ENCODE peak calls at places on chromosomes 3 and 15, in nine cellular contexts. M is GM10248; N is neuronal stem cell; G is HEK293T; E is stimulated activated CD8-positive, alpha-beta memory T cell treated with anti-CD3 and anti-CD28 coated beads, Interleukin-12 subunit alpha, Interleukin-12 subunit beta, amount 100 ng/mL, for 4 hours; Q is T-cell; C is RWPE1; U is caudate nucleus; A is hepatic stellate cell. D is an unnamed sample.
A peak's percentile ranks its signal among the peaks of the same experiment; 100 is the strongest.

GRCh38 chr3:113890256-113890900 is 51.8 kb downstream of the GRAMD1C start:
- DNase-seq in M (no peak), N (no peak), G (peak; percentile 8), E (no peak), Q (no peak), C (no peak), U (no peak), A (no peak), D (no peak)

GRCh38 chr3:30914696-30915095 is 20.2 kb upstream of the GADL1 start:
- DNase-seq in M (no peak), N (no peak), G (no peak), E (no peak), Q (no peak), C (no peak), U (peak; percentile 69), A (peak; percentile 50), D (no peak)

GRCh38 chr15:68209735-68210408 is 4.7 kb upstream of the CALML4 start:
- DNase-seq in M (peak; percentile 68), N (no peak), G (no peak), E (peak; percentile 38), Q (no peak), C (no peak), U (no peak), A (no peak), D (no peak)

GRCh38 chr15:38750816-38751215 is 186.2 kb upstream of the RASGRP1 start:
- DNase-seq in M (no peak), N (no peak), G (no peak), E (no peak), Q (no peak), C (no peak), U (no peak), A (no peak), D (no peak)

GRCh38 chr3:56869157-56869889 is 67.6 kb upstream of the ARHGEF3 start:
- DNase-seq in M (no peak), N (no peak), G (no peak), E (no peak), Q (no peak), C (no peak), U (no peak), A (no peak), D (no peak)

GRCh38 chr15:59369597-59369996 is 3.1 kb downstream of the MYO1E start:
- DNase-seq in M (no peak), N (no peak), G (no peak), E (no peak), Q (no peak), C (peak; percentile 48), U (no peak), A (no peak), D (no peak)

GRCh38 chr15:74171965-74172541 is 1.5 kb upstream of the ISLR start:
- DNase-seq in M (no peak), N (no peak), G (no peak), E (no peak), Q (no peak), C (no peak), U (no peak), A (no peak), D (no peak)

GRCh38 chr3:176692172-176692923 is 504.9 kb downstream of the TBL1XR1 start:
- DNase-seq in M (no peak), N (no peak), G (no peak), E (no peak), Q (no peak), C (no peak), U (no peak), A (no peak), D (no peak)

GRCh38 chr3:33791477-33792166 is 6.8 kb upstream of the PDCD6IP start:
- DNase-seq in M (no peak), N (no peak), G (no peak), E (no peak), Q (no peak), C (peak; percentile 56), U (no peak), A (no peak), D (no peak)

GRCh38 chr3:193149998-193150397 is 91.0 kb upstream of the PLAAT1 start:
- DNase-seq in M (no peak), N (no peak), G (no peak), E (no peak), Q (no peak), C (no peak), U (no peak), A (no peak), D (no peak)

GRCh38 chr3:30357897-30358296 is 248.5 kb upstream of the TGFBR2 start:
- DNase-seq in M (no peak), N (no peak), G (no peak), E (no peak), Q (no peak), C (peak; percentile 20), U (no peak), A (no peak), D (no peak)

GRCh38 chr15:40421246-40422157 is 15.9 kb downstream of the IVD start:
- DNase-seq in M (peak; percentile 91), N (peak; percentile 62), G (peak; percentile 74), E (peak; percentile 62), Q (peak; percentile 74), C (peak; percentile 69), U (peak; percentile 66), A (peak; percentile 85), D (peak; percentile 63)

GRCh38 chr15:63967616-63968015 is 78.7 kb downstream of the DAPK2 start:
- DNase-seq in M (no peak), N (no peak), G (no peak), E (no peak), Q (no peak), C (no peak), U (no peak), A (no peak), D (no peak)

GRCh38 chr3:5186089-5186853 is 1.2 kb upstream of the EDEM1 start:
- DNase-seq in M (peak; percentile 55), N (no peak), G (no peak), E (no peak), Q (no peak), C (peak; percentile 8), U (no peak), A (no peak), D (no peak)

GRCh38 chr3:173502983-173503568 is 105.5 kb downstream of the NLGN1 start:
- DNase-seq in M (no peak), N (no peak), G (peak; percentile 28), E (no peak), Q (no peak), C (no peak), U (no peak), A (no peak), D (no peak)

GRCh38 chr3:78176869-78177268 is 1137.0 kb downstream of the ROBO2 start:
- DNase-seq in M (no peak), N (no peak), G (no peak), E (no peak), Q (no peak), C (no peak), U (no peak), A (no peak), D (no peak)

GRCh38 chr15:99476413-99477222 is 89.2 kb upstream of the MEF2A start:
- DNase-seq in M (peak; percentile 55), N (no peak), G (no peak), E (peak; percentile 21), Q (peak; percentile 36), C (peak; percentile 94), U (peak; percentile 75), A (peak; percentile 90), D (no peak)

GRCh38 chr15:49169880-49170597 is at the start of gene GALK2:
- DNase-seq in M (peak; percentile 77), N (peak; percentile 64), G (peak; percentile 78), E (peak; percentile 52), Q (peak; percentile 78), C (peak; percentile 88), U (peak; percentile 88), A (peak; percentile 74), D (peak; percentile 66)

GRCh38 chr3:182490601-182491485 is 302.5 kb upstream of the ATP11B start:
- DNase-seq in M (no peak), N (peak; percentile 41), G (no peak), E (no peak), Q (no peak), C (peak; percentile 39), U (peak; percentile 52), A (no peak), D (no peak)

D was measured in T-helper 17 cell.